ENCODE peak calls at places on chromosomes 11 and 22, in nine cellular contexts. H is AML-193, G is dorsolateral prefrontal cortex, R is caudate nucleus, O is mesenchymal stem cell, S is activated T-cell treated with anti-CD3 and anti-CD28 coated beads for 1 hour, M is cardiac muscle cell, I is T-cell, V is GM04504. C is an unnamed sample.

GRCh38 chr11:109641549-109641948 is 219.6 kb downstream of the C11orf87 start:
- DNase-seq in H (no peak), G (no peak), R (no peak), O (peak), S (no peak), M (peak), I (no peak), V (peak), C (no peak)

GRCh38 chr11:8229299-8230177 is 34.1 kb downstream of the LMO1 start:
- DNase-seq in H (no peak), G (no peak), R (no peak), O (no peak), S (no peak), M (no peak), I (no peak), V (no peak), C (no peak)

GRCh38 chr11:60080523-60080922 is 7.9 kb upstream of the MS4A2 start:
- DNase-seq in H (no peak), G (no peak), R (no peak), O (no peak), S (no peak), M (no peak), I (no peak), V (no peak), C (no peak)

GRCh38 chr11:45879803-45880685 is 5.4 kb upstream of the MAPK8IP1 start:
- DNase-seq in H (no peak), G (no peak), R (no peak), O (peak), S (no peak), M (no peak), I (no peak), V (no peak), C (no peak)

GRCh38 chr11:13238879-13239514 is 38.6 kb upstream of the BMAL1 start:
- DNase-seq in H (peak), G (no peak), R (no peak), O (peak), S (peak), M (peak), I (peak), V (no peak), C (no peak)

GRCh38 chr11:2588809-2589537 is 110.8 kb downstream of the KCNQ1OT1 start:
- DNase-seq in H (no peak), G (peak), R (no peak), O (no peak), S (no peak), M (no peak), I (no peak), V (no peak), C (peak)

GRCh38 chr22:27461470-27461869 is 340.1 kb downstream of the MN1 start:
- DNase-seq in H (no peak), G (no peak), R (no peak), O (peak), S (no peak), M (peak), I (no peak), V (peak), C (no peak)

GRCh38 chr11:19738124-19738523 is 25.5 kb downstream of the NAV2 start:
- DNase-seq in H (no peak), G (no peak), R (no peak), O (no peak), S (no peak), M (no peak), I (no peak), V (peak), C (no peak)

GRCh38 chr11:63919267-63920125 is 2.5 kb upstream of the RCOR2 start:
- DNase-seq in H (no peak), G (peak), R (no peak), O (peak), S (no peak), M (peak), I (no peak), V (no peak), C (peak)

GRCh38 chr11:67349036-67349435 is 4.3 kb downstream of the POLD4 start:
- DNase-seq in H (no peak), G (no peak), R (no peak), O (no peak), S (no peak), M (no peak), I (no peak), V (no peak), C (peak)

GRCh38 chr11:47550288-47551052 is 2.5 kb downstream of the CELF1 start:
- DNase-seq in H (peak), G (no peak), R (no peak), O (peak), S (no peak), M (no peak), I (no peak), V (no peak), C (no peak)

GRCh38 chr11:88174627-88175003 is 628 bp downstream of the RAB38 start:
- DNase-seq in H (peak), G (no peak), R (no peak), O (peak), S (no peak), M (no peak), I (no peak), V (peak), C (peak)

GRCh38 chr11:114284021-114284420 is 12.2 kb upstream of the NNMT start:
- DNase-seq in H (no peak), G (no peak), R (no peak), O (no peak), S (no peak), M (no peak), I (no peak), V (no peak), C (no peak)

GRCh38 chr11:93849751-93850584 is 450 bp downstream of the VSTM5 start:
- DNase-seq in H (no peak), G (no peak), R (no peak), O (peak), S (no peak), M (peak), I (no peak), V (no peak), C (no peak)

GRCh38 chr22:19407649-19408606 is 23.6 kb downstream of the HIRA start:
- DNase-seq in H (no peak), G (no peak), R (no peak), O (no peak), S (no peak), M (peak), I (no peak), V (no peak), C (no peak)